ENCODE peak calls at places on chromosomes 12 and 14, in five cellular contexts. J, N, I, K and U are unnamed samples.
A peak's percentile ranks its signal among the peaks of the same experiment; 100 is the strongest.

GRCh38 chr14:75280831-75281690 is 2.4 kb downstream of the FOS start:
- DNase-seq in J (peak; percentile 35), N (no peak), I (no peak), K (no peak), U (no peak)

GRCh38 chr12:88510841-88511240 is 69.4 kb downstream of the KITLG start:
- DNase-seq in J (no peak), N (no peak), I (no peak), K (no peak), U (no peak)

GRCh38 chr14:93017341-93017797 is 94.4 kb downstream of the CHGA start:
- DNase-seq in J (no peak), N (no peak), I (no peak), K (no peak), U (no peak)

GRCh38 chr12:129750426-129750825 is 153.4 kb downstream of the TMEM132D start:
- DNase-seq in J (no peak), N (no peak), I (no peak), K (no peak), U (no peak)

GRCh38 chr14:95067526-95067925 is 89.8 kb downstream of the DICER1 start:
- DNase-seq in J (no peak), N (no peak), I (no peak), K (no peak), U (no peak)

GRCh38 chr14:92524603-92525185 is 11.1 kb downstream of the RIN3 start:
- DNase-seq in J (no peak), N (no peak), I (no peak), K (no peak), U (no peak)

GRCh38 chr14:72608391-72609204 is 285.3 kb downstream of the DPF3 start:
- DNase-seq in J (no peak), N (peak; percentile 31), I (peak; percentile 97), K (no peak), U (no peak)

GRCh38 chr14:99359906-99360305 is 87.9 kb upstream of the BCL11B start:
- DNase-seq in J (no peak), N (no peak), I (no peak), K (no peak), U (no peak)

GRCh38 chr12:47377414-47378221 is 297.9 kb upstream of the AMIGO2 start:
- DNase-seq in J (no peak), N (peak; percentile 91), I (peak; percentile 63), K (no peak), U (no peak)

GRCh38 chr14:47365248-47365647 is 310.2 kb downstream of the MDGA2 start:
- DNase-seq in J (no peak), N (no peak), I (no peak), K (no peak), U (no peak)

GRCh38 chr12:109822951-109823411 is 10.2 kb downstream of the TRPV4 start:
- DNase-seq in J (no peak), N (no peak), I (peak; percentile 93), K (peak; percentile 82), U (no peak)

GRCh38 chr12:124681779-124682391 is 114.5 kb upstream of the NCOR2 start:
- DNase-seq in J (no peak), N (peak; percentile 76), I (peak; percentile 30), K (peak; percentile 32), U (no peak)

GRCh38 chr12:115810166-115810565 is 467.3 kb downstream of the MED13L start:
- DNase-seq in J (no peak), N (no peak), I (no peak), K (peak; percentile 20), U (no peak)